ENCODE peak calls at places on chromosomes 3 and 15, in eight cellular contexts. I is endothelial cell of umbilical vein; F is transverse colon; Y is AG04450; B is GM23338; W is breast epithelium; D is fibroblast of pulmonary artery; M is CD4-positive, alpha-beta T cell. S is an unnamed sample.

GRCh38 chr3:193975072-193975535 is 160.8 kb upstream of the HES1 start:
- DNase-seq in W (no peak), Y (no peak), M (no peak), D (no peak), I (no peak), F (no peak), B (peak), S (no peak)

GRCh38 chr15:85706779-85707518 is 87.8 kb downstream of the KLHL25 start:
- DNase-seq in D (peak), B (no peak), W (no peak), M (peak), Y (no peak), F (peak), I (peak), S (no peak)

GRCh38 chr15:101651753-101652097 is 456 bp downstream of the TM2D3 start:
- DNase-seq in I (peak), D (no peak), F (no peak), W (no peak), Y (no peak), M (no peak), B (peak), S (no peak)

GRCh38 chr3:126540946-126541627 is 17.1 kb downstream of the CHST13 start:
- DNase-seq in B (no peak), F (peak), Y (no peak), M (no peak), D (no peak), I (no peak), W (no peak), S (peak)

GRCh38 chr3:70905496-70905895 is 593.1 kb upstream of the MDFIC2 start:
- DNase-seq in M (no peak), B (no peak), I (no peak), D (no peak), F (no peak), Y (no peak), W (no peak), S (no peak)

GRCh38 chr3:136642714-136643113 is 109.5 kb downstream of the STAG1 start:
- DNase-seq in Y (no peak), I (no peak), D (no peak), F (no peak), W (no peak), B (no peak), M (no peak), S (no peak)

GRCh38 chr3:29141197-29141911 is 139.5 kb upstream of the RBMS3 start:
- DNase-seq in I (peak), Y (no peak), B (no peak), W (no peak), M (no peak), D (no peak), F (no peak), S (no peak)

GRCh38 chr15:99054892-99055291 is 47.3 kb upstream of the PGPEP1L start:
- DNase-seq in Y (no peak), I (no peak), W (no peak), D (no peak), B (peak), M (no peak), F (no peak), S (no peak)

GRCh38 chr3:105801397-105801796 is 67.4 kb downstream of the CBLB start:
- DNase-seq in Y (no peak), F (no peak), I (no peak), M (no peak), W (no peak), D (no peak), B (no peak), S (no peak)

GRCh38 chr15:36632196-36632595 is 52.8 kb downstream of the CDIN1 start:
- DNase-seq in F (no peak), M (no peak), D (peak), I (no peak), Y (no peak), B (no peak), W (no peak), S (no peak)

GRCh38 chr3:88150771-88151170 is 1.0 kb downstream of the C3orf38 start:
- DNase-seq in D (no peak), F (no peak), B (no peak), M (no peak), I (peak), W (no peak), Y (no peak), S (no peak)

GRCh38 chr3:52555056-52555455 is 18.7 kb downstream of the UQCC5 start:
- DNase-seq in D (no peak), W (no peak), Y (no peak), I (no peak), F (no peak), B (no peak), M (no peak), S (no peak)

GRCh38 chr15:98873441-98874218 is 134.0 kb downstream of the PGPEP1L start:
- DNase-seq in D (peak), Y (no peak), I (no peak), B (no peak), F (no peak), M (no peak), W (no peak), S (no peak)

GRCh38 chr3:170484869-170485268 is 66.2 kb downstream of the CLDN11 start:
- DNase-seq in B (no peak), I (no peak), D (no peak), W (no peak), M (no peak), F (no peak), Y (no peak), S (no peak)

GRCh38 chr3:8421267-8421666 is 80.4 kb upstream of the LMCD1 start:
- DNase-seq in B (peak), W (no peak), M (no peak), D (no peak), Y (no peak), I (no peak), F (no peak), S (no peak)

GRCh38 chr3:127682576-127682975 is 9.8 kb downstream of the ABTB1 start:
- DNase-seq in B (peak), D (no peak), F (no peak), M (no peak), I (no peak), W (no peak), Y (no peak), S (no peak)

GRCh38 chr3:3209714-3210113 is 30.2 kb upstream of the CRBN start:
- DNase-seq in Y (no peak), I (no peak), B (peak), W (peak), M (no peak), F (no peak), D (no peak), S (no peak)

GRCh38 chr3:97736928-97737327 is 27.6 kb upstream of the ARL6 start:
- DNase-seq in D (no peak), F (no peak), Y (no peak), I (peak), M (no peak), B (no peak), W (no peak), S (no peak)

GRCh38 chr3:8301977-8302589 is 199.5 kb upstream of the LMCD1 start:
- DNase-seq in Y (peak), I (peak), M (no peak), D (peak), B (peak), F (no peak), W (no peak), S (no peak)

GRCh38 chr15:61938249-61938648 is 122.0 kb downstream of the VPS13C start:
- DNase-seq in W (no peak), Y (no peak), B (peak), F (no peak), I (no peak), D (no peak), M (no peak), S (no peak)

GRCh38 chr15:33443699-33444098 is 132.9 kb downstream of the RYR3 start:
- DNase-seq in F (no peak), W (no peak), M (no peak), B (no peak), D (no peak), I (no peak), Y (no peak), S (no peak)

GRCh38 chr3:71444028-71444860 is 139.3 kb downstream of the FOXP1 start:
- DNase-seq in F (peak), D (peak), Y (peak), M (peak), W (peak), B (no peak), I (peak), S (no peak)

GRCh38 chr15:88529021-88529630 is 17.4 kb downstream of the DET1 start:
- DNase-seq in W (no peak), F (no peak), I (no peak), M (no peak), B (no peak), Y (no peak), D (peak), S (no peak)

GRCh38 chr3:111763968-111764367 is 95.1 kb upstream of the PHLDB2 start:
- DNase-seq in I (no peak), D (peak), M (no peak), F (no peak), B (no peak), Y (no peak), W (no peak), S (no peak)

GRCh38 chr15:39194431-39194830 is 386.4 kb upstream of the THBS1 start:
- DNase-seq in Y (no peak), M (no peak), I (peak), D (peak), F (no peak), B (no peak), W (no peak), S (no peak)

GRCh38 chr3:121748638-121749275 is 784 bp downstream of the GOLGB1 start:
- DNase-seq in Y (no peak), I (no peak), W (no peak), M (peak), B (peak), F (peak), D (peak), S (no peak)

GRCh38 chr3:43217633-43218032 is 68.7 kb upstream of the SNRK start:
- DNase-seq in W (no peak), D (peak), B (no peak), Y (no peak), M (no peak), F (no peak), I (no peak), S (no peak)

DNA sequence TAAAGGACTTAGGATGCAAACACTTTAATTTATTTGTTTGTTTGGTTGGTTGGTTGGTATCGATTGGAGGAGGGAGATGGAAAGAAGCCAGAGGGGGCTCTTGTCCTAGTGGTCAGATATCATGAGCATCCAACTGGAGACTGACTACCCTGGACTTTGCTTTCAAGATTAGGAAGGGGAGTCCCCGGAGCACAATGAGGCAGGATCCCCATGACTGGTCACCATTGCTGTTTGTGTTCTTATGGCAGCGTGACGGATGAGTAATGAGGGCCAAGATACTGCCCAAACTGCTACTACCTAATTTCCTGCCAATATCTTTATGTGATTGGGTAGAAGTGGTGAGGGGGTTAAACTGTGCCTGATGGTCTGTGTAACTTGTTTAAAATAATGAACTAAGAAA is 354.6 kb upstream of the ROPN1 start:
- DNase-seq in F (no peak), W (no peak), B (no peak), I (no peak), Y (no peak), M (no peak), D (no peak), S (no peak)
- TF ChIP-seq CTCF in F (no peak), W (no peak), B (no peak), I (no peak), Y (no peak), M (no peak), D (no peak), S (no peak)

GRCh38 chr3:123028233-123028828 is 768 bp upstream of the SEMA5B start:
- DNase-seq in D (peak), B (peak), Y (peak), I (peak), W (no peak), F (peak), M (no peak), S (no peak)

GRCh38 chr3:123025642-123026521 is 1.7 kb downstream of the SEMA5B start:
- DNase-seq in B (peak), D (no peak), M (no peak), W (no peak), F (no peak), I (no peak), Y (no peak), S (peak)

GRCh38 chr3:123031051-123031450 is 3.5 kb upstream of the SEMA5B start:
- DNase-seq in M (no peak), F (no peak), Y (no peak), B (no peak), W (no peak), I (no peak), D (no peak), S (no peak)

GRCh38 chr3:123026551-123027291 is 842 bp downstream of the SEMA5B start:
- DNase-seq in Y (no peak), B (peak), W (no peak), I (no peak), F (peak), M (no peak), D (no peak), S (peak)

DNA sequence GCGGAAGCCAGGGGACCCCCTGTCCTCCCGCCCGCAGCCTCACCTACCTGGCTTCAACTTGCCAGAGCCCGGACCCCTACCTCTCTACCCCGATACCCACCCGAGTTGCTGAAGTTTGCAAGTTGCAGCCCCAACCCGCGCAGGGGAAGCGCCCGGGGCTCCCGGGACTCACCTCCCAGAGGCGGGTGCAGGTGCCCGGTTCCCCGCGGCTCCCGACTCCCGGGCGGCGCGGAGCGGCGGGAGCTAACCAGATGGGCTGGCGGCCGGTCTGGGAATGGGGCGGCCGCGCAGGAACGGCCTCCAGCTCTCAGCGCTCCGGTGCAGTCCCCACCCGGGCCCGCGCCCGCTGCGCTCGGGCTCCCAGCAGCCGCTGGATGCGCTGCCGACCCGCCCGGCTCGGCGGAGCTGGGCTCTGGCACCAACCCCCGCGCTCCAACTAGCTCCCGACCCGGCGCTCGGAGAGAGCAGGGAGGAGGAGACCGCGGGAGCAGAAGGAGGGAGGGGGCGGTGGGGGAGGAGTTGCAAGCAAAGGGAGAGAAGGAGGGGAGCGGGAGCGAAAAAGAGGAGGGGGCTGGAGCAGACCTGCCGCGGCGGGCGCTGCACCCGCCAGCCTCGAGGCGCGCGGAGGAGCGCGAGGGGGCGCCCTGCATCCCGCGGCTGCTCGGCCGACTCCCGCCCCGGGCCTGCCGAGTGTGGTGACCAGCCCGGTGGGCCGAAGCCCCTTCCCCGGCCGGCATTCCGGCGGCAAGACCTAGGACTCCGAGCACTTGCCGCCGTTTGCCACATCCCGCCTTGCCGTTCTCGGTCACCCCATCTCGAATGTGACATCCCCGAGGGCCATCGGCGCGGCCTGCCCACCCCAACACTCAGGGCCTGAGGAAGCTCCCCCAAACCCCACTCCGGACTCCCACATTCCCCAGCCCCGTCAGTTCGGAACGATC is at the start of gene SEMA5B:
- DNase-seq in D (no peak), B (peak), Y (no peak), W (no peak), I (peak), F (peak), M (no peak), S (peak)
- TF ChIP-seq CTCF in D (no peak), B (peak), Y (peak), W (no peak), I (peak), F (peak), M (peak), S (no peak)

DNA sequence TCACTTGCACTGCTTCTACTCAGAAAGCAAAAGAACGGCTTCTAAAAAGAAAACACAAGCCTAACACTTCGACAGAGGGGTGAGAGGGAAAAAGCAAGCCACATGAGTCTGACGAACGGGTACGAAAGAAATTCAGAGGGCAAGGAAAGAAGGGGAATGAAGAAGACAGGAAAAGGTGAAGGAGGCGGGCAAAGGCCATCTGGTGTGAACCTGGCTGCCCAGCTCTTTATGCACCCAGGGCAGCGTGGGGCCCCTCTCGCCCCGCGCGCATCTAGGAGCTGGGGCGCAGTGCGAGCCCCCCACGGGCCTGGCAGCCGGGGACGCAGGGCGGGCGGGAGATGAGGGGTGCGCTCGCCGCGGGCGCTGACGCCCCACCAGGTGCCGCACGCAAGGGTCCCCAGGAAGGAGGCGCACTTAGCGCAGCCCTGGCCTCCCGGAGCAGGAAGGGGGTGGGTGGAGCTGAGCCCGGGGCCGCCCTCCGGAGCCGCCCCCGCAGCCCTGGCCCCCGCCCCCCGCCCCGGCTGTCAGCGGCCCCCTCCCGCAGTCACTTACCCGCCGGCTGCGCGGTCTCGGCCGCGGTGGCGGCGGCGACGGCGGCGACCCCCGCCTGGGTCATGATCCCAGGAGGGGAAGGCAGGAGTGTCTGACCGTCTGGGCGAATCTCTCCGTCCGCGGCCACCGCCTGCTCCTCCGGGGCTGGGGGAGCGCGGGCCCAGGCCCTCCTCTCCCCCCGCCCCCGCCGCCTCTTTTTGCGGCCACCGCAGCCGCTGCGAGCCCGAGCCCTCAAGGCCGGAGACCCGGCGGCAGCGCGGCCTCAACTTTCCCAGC is at the start of gene USF3:
- DNase-seq in W (peak), M (peak), I (peak), F (peak), D (peak), B (peak), Y (no peak), S (peak)
- TF ChIP-seq CTCF in W (no peak), M (no peak), I (no peak), F (no peak), D (no peak), B (no peak), Y (no peak), S (no peak)

GRCh38 chr3:159263750-159264561 is 462.1 kb downstream of the MFSD1 start:
- DNase-seq in D (peak), B (peak), F (no peak), Y (no peak), W (no peak), I (peak), M (no peak), S (no peak)
- TF ChIP-seq CTCF in D (peak), B (peak), F (peak), Y (peak), W (no peak), I (peak), M (peak), S (peak)

DNA sequence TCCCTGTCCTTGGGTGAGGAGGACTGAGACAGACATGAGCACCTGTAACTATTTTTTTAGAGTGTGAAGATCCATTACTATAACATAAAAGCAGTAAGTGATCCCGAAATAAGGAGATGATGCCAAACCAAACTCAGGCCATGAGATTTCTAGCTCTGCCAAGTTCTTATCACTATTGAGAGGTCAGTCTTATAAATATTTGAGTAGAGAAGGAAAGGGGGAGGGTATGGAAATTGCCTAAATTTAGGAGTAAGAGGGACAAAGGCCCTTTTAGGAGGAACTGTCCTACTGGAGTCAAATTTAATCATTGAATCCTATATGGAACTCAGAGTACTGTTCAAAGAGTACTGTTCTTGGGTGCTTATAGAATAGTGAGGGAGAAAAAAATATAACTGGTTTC is 326.9 kb upstream of the NAALADL2 start:
- DNase-seq in M (no peak), B (no peak), I (no peak), F (no peak), Y (no peak), W (no peak), D (no peak), S (no peak)
- TF ChIP-seq CTCF in M (no peak), B (no peak), I (no peak), F (no peak), Y (no peak), W (no peak), D (no peak), S (no peak)

GRCh38 chr15:67559158-67559557 is 16.7 kb downstream of the MAP2K5 start:
- DNase-seq in I (no peak), B (no peak), Y (no peak), W (no peak), D (no peak), F (no peak), M (no peak), S (no peak)
- TF ChIP-seq CTCF in I (no peak), B (no peak), Y (no peak), W (no peak), D (no peak), F (no peak), M (no peak), S (no peak)

DNA sequence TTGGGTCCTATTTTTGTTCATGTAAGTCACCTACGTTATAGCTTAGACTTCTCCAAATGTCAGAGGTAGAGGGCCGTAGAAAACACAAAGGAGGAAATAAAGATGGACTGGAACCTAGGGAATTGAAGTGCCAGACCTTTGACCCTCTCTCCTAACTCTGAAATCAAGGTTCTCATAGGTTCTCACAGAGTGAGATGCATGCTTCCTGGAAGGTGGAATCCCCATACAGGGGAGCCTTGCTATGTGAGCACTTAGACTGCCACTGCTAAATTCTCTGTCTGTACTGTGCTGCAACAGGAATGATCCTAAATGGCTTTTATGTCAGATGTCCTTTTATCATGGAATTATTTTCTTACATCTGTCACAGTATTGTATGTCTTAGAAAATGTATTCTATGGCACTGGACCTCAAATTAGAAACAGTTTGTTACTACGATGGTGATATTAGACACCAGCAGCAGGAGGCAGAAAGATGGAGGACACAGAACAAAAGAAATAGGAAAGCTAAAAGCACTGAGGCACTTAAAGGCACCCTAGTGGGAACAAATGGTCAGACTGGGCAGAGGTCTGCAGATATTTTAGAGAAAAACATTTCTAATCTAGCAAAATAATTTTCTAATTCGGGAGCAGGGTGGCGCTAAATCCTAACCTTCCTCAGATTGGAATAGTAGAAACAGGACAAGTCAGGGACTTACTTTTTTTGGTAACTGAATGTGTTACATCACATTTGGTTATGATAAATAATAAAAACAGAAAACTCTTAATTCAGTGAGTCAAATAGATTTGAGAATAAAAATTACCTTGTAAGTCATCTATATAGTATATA is 60.2 kb upstream of the CDAN1 start:
- DNase-seq in W (no peak), F (no peak), D (peak), I (peak), B (peak), Y (no peak), M (no peak), S (no peak)
- TF ChIP-seq CTCF in W (no peak), F (no peak), D (peak), I (no peak), B (peak), Y (no peak), M (no peak), S (no peak)